ENCODE peak calls at places on chromosomes 2 and 18, in seven cellular contexts. E is lower lobe of right lung, Q is upper lobe of left lung, O is pancreas, N is heart right ventricle, I is epithelial cell of esophagus, S is thoracic aorta. Y is an unnamed sample.

GRCh38 chr18:3457261-3457724 is 7.3 kb downstream of the TGIF1 start:
- DNase-seq in N (no peak), I (no peak), Q (no peak), S (no peak), E (no peak), O (peak; percentile 23), Y (no peak)

GRCh38 chr18:6205706-6206105 is 209.0 kb downstream of the L3MBTL4 start:
- DNase-seq in N (no peak), E (no peak), O (no peak), I (no peak), S (no peak), Q (no peak), Y (no peak)

GRCh38 chr18:59537581-59537980 is 159.6 kb downstream of the CCBE1 start:
- DNase-seq in Q (no peak), O (no peak), S (no peak), I (peak; percentile 59), E (no peak), N (no peak), Y (no peak)

GRCh38 chr2:176388886-176389285 is 119.6 kb downstream of the MTX2 start:
- DNase-seq in N (no peak), Q (no peak), O (no peak), I (no peak), S (no peak), E (no peak), Y (no peak)

GRCh38 chr2:173205375-173205774 is 129.7 kb downstream of the MAP3K20 start:
- DNase-seq in I (no peak), O (no peak), E (peak; percentile 48), Q (no peak), S (peak; percentile 63), N (peak; percentile 46), Y (no peak)

GRCh38 chr2:128524183-128524582 is 205.5 kb upstream of the HS6ST1 start:
- DNase-seq in S (no peak), Q (no peak), I (no peak), E (no peak), O (no peak), N (no peak), Y (no peak)

GRCh38 chr2:67613227-67613626 is 216.1 kb downstream of the ETAA1 start:
- DNase-seq in N (no peak), I (no peak), E (no peak), Q (no peak), O (no peak), S (no peak), Y (no peak)

GRCh38 chr2:44016282-44016681 is 20.5 kb upstream of the LRPPRC start:
- DNase-seq in N (peak; percentile 33), Q (no peak), S (no peak), E (no peak), O (peak; percentile 29), I (peak; percentile 65), Y (peak; percentile 73)

GRCh38 chr2:200156140-200156858 is 150.2 kb upstream of the SPATS2L start:
- DNase-seq in O (peak; percentile 32), S (no peak), N (no peak), E (no peak), I (peak; percentile 93), Q (no peak), Y (no peak)

GRCh38 chr18:62452280-62452824 is 70.5 kb upstream of the ZCCHC2 start:
- DNase-seq in S (no peak), I (peak; percentile 93), E (no peak), O (no peak), N (no peak), Q (no peak), Y (no peak)

GRCh38 chr18:21389903-21390302 is 147.9 kb downstream of the GREB1L start:
- DNase-seq in N (no peak), O (no peak), S (no peak), E (no peak), I (peak; percentile 51), Q (no peak), Y (no peak)

GRCh38 chr2:120109186-120110061 is 96.5 kb downstream of the EPB41L5 start:
- DNase-seq in N (no peak), O (no peak), S (no peak), I (peak; percentile 62), Q (no peak), E (no peak), Y (no peak)

GRCh38 chr2:59741840-59742239 is 811.6 kb downstream of the BCL11A start:
- DNase-seq in S (no peak), E (no peak), Q (no peak), O (no peak), I (no peak), N (no peak), Y (no peak)

GRCh38 chr2:24881158-24881557 is 38.9 kb downstream of the ADCY3 start:
- DNase-seq in S (no peak), E (no peak), O (no peak), Q (no peak), I (no peak), N (no peak), Y (no peak)

GRCh38 chr2:133303150-133303549 is 265.1 kb downstream of the NCKAP5 start:
- DNase-seq in I (peak; percentile 62), Q (no peak), O (no peak), N (no peak), E (no peak), S (no peak), Y (no peak)

GRCh38 chr2:158914066-158914465 is 54.4 kb upstream of the TANC1 start:
- DNase-seq in Q (no peak), S (no peak), N (no peak), E (no peak), O (no peak), I (no peak), Y (no peak)

GRCh38 chr2:67570626-67571025 is 173.5 kb downstream of the ETAA1 start:
- DNase-seq in O (no peak), S (no peak), E (no peak), N (no peak), I (no peak), Q (no peak), Y (no peak)

GRCh38 chr2:77823028-77823427 is 300.9 kb upstream of the LRRTM4 start:
- DNase-seq in N (no peak), Q (no peak), S (no peak), E (no peak), O (no peak), I (no peak), Y (no peak)

GRCh38 chr2:2834530-2835254 is 503.6 kb upstream of the MYT1L start:
- DNase-seq in Q (peak; percentile 40), S (no peak), N (no peak), I (no peak), E (no peak), O (no peak), Y (no peak)

GRCh38 chr2:158391876-158392275 is 64.7 kb downstream of the CCDC148 start:
- DNase-seq in N (no peak), E (no peak), S (no peak), Q (no peak), O (no peak), I (peak; percentile 82), Y (no peak)

GRCh38 chr18:50560681-50561629 is 1.1 kb downstream of the MAPK4 start:
- DNase-seq in O (peak; percentile 26), Q (peak; percentile 78), I (no peak), N (peak; percentile 11), S (no peak), E (no peak), Y (no peak)

GRCh38 chr2:147110962-147111361 is 733.9 kb upstream of the ACVR2A start:
- DNase-seq in N (no peak), Q (no peak), E (no peak), I (no peak), O (no peak), S (no peak), Y (no peak)

GRCh38 chr18:60987963-60988362 is 345.3 kb upstream of the CDH20 start:
- DNase-seq in O (no peak), Q (no peak), S (no peak), N (no peak), E (no peak), I (no peak), Y (no peak)

GRCh38 chr2:8525582-8526402 is 156.1 kb upstream of the ID2 start:
- DNase-seq in E (peak; percentile 96), I (no peak), O (peak; percentile 88), N (peak; percentile 78), Q (peak; percentile 86), S (no peak), Y (no peak)
- TF ChIP-seq CTCF in E (peak; percentile 45), I (no peak), O (no peak), N (peak; percentile 24), Q (peak; percentile 66), S (no peak), Y (no peak)

DNA sequence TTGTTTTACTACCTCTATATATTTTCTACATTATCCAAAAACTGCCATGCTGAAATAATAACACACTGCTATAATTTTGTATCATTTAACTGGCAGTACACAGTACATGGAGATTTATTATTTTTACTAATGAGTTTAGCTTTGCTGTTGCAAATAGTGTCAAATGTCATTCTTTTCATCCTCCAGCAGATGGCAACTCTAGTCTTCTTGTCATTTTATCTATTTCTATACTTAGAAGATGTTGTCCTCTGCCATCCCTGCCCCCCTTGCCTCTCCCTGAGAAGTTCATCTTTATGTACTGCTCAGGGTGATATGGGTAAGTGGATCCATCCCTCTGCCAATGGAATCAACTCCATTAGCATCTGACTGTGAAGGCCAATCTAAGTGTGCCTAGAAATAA is 21.7 kb upstream of the LRRTM1 start:
- DNase-seq in S (no peak), O (no peak), N (no peak), I (peak; percentile 55), Q (no peak), E (no peak), Y (no peak)
- TF ChIP-seq CTCF in S (no peak), O (no peak), N (peak; percentile 54), I (peak; percentile 41), Q (no peak), E (peak; percentile 20), Y (peak; percentile 75)

GRCh38 chr2:151760139-151760650 is 25.9 kb upstream of the NEB start:
- DNase-seq in S (no peak), I (peak; percentile 72), E (no peak), Q (no peak), O (no peak), N (no peak), Y (no peak)
- TF ChIP-seq CTCF in S (no peak), I (no peak), E (no peak), Q (no peak), O (no peak), N (no peak), Y (no peak)

GRCh38 chr2:100418563-100418962 is 1.1 kb upstream of the CHST10 start:
- DNase-seq in N (no peak), E (no peak), O (no peak), Q (no peak), S (no peak), I (no peak), Y (no peak)
- TF ChIP-seq CTCF in N (no peak), E (no peak), O (no peak), Q (no peak), S (no peak), I (no peak), Y (no peak)

DNA sequence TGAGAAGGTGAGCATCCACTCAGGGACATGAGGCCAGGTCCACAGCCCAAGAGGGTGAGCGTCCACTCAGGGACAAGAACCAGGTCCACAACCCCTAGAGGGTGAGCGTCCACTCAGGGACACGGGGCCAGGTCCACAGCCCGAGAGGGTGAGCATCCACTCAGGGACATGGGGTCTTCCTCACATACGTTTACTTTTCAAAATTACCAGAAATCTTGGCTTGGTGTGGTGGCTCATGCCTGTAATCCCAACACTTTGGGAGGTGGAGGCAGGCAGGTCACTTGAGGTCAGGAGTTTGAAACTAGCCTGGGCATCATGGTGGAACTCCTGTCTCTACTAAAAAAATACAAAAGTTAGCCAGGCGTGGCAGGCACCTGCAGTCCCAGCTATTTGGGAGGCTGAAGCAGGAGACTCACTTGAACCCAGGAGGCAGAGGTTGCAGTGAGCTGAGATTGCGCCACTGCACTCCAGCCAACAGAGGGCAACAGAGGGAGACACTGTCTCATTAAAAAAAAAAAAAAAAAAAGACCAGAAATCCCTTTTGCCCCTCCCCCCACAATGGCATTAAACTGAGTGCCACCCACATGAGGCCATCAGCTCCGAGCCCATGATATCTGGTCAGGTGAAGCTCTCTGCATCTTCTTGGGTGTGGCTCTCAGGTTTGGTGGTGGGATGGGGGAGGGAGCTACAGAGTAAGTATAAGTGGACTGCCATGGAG is 9.0 kb upstream of the MBP start:
- DNase-seq in Q (no peak), I (no peak), N (no peak), O (no peak), S (no peak), E (no peak), Y (no peak)
- TF ChIP-seq CTCF in Q (no peak), I (no peak), N (peak; percentile 17), O (no peak), S (no peak), E (peak; percentile 30), Y (peak; percentile 32)